ENCODE peak calls at places on chromosomes 2 and 18, in four cellular contexts. H is GM12878, B is K562, W is HCT116. P is an unnamed sample.

GRCh38 chr2:68734688-68735525 is at the start of gene ARHGAP25:
- DNase-seq in W (no peak), H (peak; percentile 69), B (no peak), P (no peak)

GRCh38 chr2:172698041-172698863 is 37.4 kb upstream of the RAPGEF4 start:
- DNase-seq in W (peak; percentile 67), B (no peak), H (peak; percentile 26), P (no peak)

GRCh38 chr18:260547-260946 is 7.3 kb downstream of the THOC1 start:
- DNase-seq in B (no peak), H (no peak), W (no peak), P (no peak)

GRCh38 chr2:20225294-20226151 is 593 bp upstream of the SDC1 start:
- DNase-seq in B (peak; percentile 77), H (no peak), W (peak; percentile 42), P (peak; percentile 51)

GRCh38 chr2:66334237-66335054 is 100.5 kb upstream of the MEIS1 start:
- DNase-seq in B (no peak), H (no peak), W (no peak), P (no peak)

GRCh38 chr2:230842473-230842872 is 22.3 kb upstream of the ITM2C start:
- DNase-seq in W (no peak), H (no peak), B (no peak), P (no peak)

GRCh38 chr2:118013724-118014491 is at the start of gene CCDC93:
- DNase-seq in W (peak; percentile 51), B (peak; percentile 99), H (peak; percentile 50), P (peak; percentile 92)

GRCh38 chr2:231769170-231770136 is 11.6 kb downstream of the PDE6D start:
- DNase-seq in H (peak; percentile 51), B (no peak), W (no peak), P (no peak)

GRCh38 chr2:143231257-143231650 is 102.0 kb downstream of the ARHGAP15 start:
- DNase-seq in W (no peak), H (no peak), B (no peak), P (no peak)

GRCh38 chr2:232502901-232503791 is 15.5 kb upstream of the ECEL1 start:
- DNase-seq in H (no peak), W (no peak), B (peak; percentile 73), P (peak; percentile 84)

GRCh38 chr18:13257361-13257980 is 38.9 kb downstream of the LDLRAD4 start:
- DNase-seq in B (no peak), H (no peak), W (no peak), P (no peak)

GRCh38 chr18:3008546-3008945 is 4.4 kb downstream of the LPIN2 start:
- DNase-seq in H (no peak), B (no peak), W (no peak), P (no peak)

GRCh38 chr2:20674974-20675679 is 8.2 kb downstream of the GDF7 start:
- DNase-seq in H (no peak), B (no peak), W (no peak), P (no peak)

GRCh38 chr2:181517685-181518301 is 60.6 kb downstream of the ITGA4 start:
- DNase-seq in B (no peak), H (no peak), W (no peak), P (no peak)

GRCh38 chr2:174117951-174118930 is 130.1 kb downstream of the OLA1 start:
- DNase-seq in W (peak; percentile 65), H (no peak), B (no peak), P (no peak)

GRCh38 chr2:197884252-197884651 is 79.9 kb downstream of the PLCL1 start:
- DNase-seq in H (no peak), B (no peak), W (no peak), P (no peak)

GRCh38 chr2:85393836-85394235 is 16.3 kb downstream of the CAPG start:
- DNase-seq in B (no peak), H (no peak), W (no peak), P (no peak)

GRCh38 chr2:10393648-10393982 is 54.5 kb downstream of the ODC1 start:
- DNase-seq in H (no peak), B (no peak), W (no peak), P (no peak)

GRCh38 chr2:110828330-110828729 is 96.0 kb downstream of the ACOXL start:
- DNase-seq in W (no peak), B (no peak), H (no peak), P (no peak)

GRCh38 chr2:134200024-134200423 is 53.8 kb upstream of the MGAT5 start:
- DNase-seq in W (no peak), B (no peak), H (no peak), P (no peak)

DNA sequence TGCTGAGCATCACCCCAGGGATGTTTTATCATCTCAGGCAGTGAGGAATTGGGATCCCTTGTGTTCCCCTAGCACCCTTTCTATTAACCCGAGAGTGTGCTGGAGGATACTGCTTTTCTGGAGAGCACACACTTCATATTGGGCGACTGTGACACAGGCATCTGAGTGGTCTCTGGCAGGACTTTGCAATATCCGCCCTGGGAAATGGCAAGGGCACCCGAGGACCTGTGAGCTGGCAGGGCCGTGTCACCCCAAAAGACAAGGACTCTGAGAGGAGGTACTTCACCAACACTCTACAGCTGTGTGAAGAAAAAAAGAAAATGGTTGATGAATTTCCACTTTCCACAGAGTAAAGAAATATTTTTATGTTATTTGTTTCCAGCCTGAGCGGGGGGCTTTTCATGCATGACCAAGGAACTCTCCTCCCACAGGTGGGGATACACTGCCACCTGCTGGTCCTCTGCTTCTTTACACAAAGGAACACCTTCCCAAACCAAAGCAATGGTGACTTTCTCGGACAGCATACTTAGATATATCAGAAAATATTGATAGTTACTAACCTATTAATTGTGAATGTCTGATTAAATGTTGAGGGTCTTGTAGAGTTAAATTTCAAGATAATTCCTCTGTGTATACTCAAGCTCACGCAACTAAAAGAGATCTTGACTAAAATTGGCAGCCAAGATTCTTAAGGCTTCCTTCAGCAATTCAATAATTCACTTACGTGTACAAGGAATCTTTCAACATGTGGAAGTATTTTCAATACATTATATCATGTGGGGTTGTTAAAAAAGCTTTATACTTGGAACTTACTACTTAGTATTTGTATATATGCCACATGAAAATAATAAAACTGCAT is 45.9 kb upstream of the REG3G start:
- DNase-seq in H (no peak), W (no peak), B (peak; percentile 57), P (peak; percentile 17)
- H3K4me3 ChIP-seq in H (no peak overlapping the region), W (no peak overlapping the region), B (no peak overlapping the region), P (no peak overlapping the region)

GRCh38 chr2:170711196-170711773 is 3.9 kb upstream of the SP5 start:
- DNase-seq in H (no peak), W (no peak), B (peak; percentile 7), P (no peak)

GRCh38 chr2:170712653-170713279 is 2.4 kb upstream of the SP5 start:
- DNase-seq in W (no peak), H (no peak), B (no peak), P (peak; percentile 58)

GRCh38 chr2:170707821-170708795 is 7.0 kb upstream of the SP5 start:
- DNase-seq in H (no peak), B (peak; percentile 13), W (no peak), P (no peak)

GRCh38 chr2:170711774-170712652 is 3.1 kb upstream of the SP5 start:
- DNase-seq in H (no peak), W (no peak), B (no peak), P (peak; percentile 83)

DNA sequence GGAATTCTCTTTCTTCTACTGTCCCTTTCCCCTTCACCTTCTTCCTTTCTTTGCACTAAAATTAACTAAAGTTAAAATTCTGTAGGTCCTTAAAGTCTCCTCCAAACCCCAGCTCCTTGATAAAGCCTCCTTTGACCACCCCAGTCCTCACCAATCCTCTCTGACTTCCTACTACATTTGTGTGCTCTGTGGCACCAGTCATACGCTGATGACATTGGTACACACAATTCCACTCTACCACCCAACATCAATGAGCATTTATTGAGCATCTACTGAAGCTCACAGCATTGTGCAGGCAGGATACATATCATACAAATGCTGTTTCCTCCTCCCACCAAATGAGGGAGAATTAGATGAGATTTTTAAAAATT is 4.5 kb upstream of the SP5 start:
- DNase-seq in W (no peak), H (no peak), B (no peak), P (no peak)
- H3K4me1 ChIP-seq in W (peaks cover 18% of the 10 kb centered on the region), H (no peaks in the 10 kb centered on the region), B (peaks cover 39% of the 10 kb centered on the region), P (peaks cover 19% of the 10 kb centered on the region)

DNA sequence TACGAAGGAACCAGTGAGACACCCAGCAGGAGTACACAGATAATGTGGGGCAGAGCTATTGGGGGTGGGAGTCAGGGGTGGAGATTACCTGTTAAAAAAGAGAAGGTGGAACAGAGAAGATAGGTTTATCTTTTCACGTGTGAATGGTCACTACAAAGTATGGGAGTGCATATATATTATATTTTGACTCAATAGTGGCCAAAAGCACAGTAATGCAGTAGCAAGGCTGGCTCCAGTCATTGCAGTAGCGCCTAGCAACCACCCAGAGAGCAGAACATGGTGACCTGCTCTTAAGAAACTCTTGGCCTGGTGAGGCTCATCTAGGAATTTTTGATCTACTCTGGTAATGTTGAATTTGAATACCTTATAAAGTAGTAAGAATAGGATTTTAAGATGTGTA is 1.0 kb downstream of the IMPACT start:
- DNase-seq in W (no peak), H (no peak), B (no peak), P (no peak)
- TF ChIP-seq EGR1 in W (no peak), H (no peak), B (no peak), P (no peak)

DNA sequence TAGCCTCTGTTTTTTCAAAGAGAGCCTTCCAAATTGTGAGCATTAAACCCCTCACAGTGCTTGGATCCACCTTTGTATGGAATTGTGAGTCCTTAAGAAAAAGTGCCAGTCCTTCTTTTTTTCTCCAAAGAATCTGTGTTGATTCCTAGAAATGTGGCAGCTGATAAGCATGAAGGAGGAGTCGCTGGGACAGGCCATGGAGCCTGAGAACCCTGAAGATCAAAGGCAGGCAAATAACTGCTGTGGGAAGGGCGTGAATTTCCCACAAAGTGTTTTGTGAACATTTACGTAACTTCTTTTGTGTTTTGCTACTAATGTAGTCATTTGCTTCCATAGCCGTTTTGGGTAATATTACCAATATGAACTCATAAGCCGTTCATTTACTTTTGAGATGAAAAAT is 27.7 kb upstream of the CHMP1B start:
- DNase-seq in B (no peak), W (no peak), H (no peak), P (no peak)
- H3K4me3 ChIP-seq in B (no peak overlapping the region), W (no peak overlapping the region), H (no peak overlapping the region), P (no peak overlapping the region)

GRCh38 chr2:11750422-11750821 is 4.0 kb downstream of the LPIN1 start:
- DNase-seq in B (no peak), H (peak; percentile 70), W (no peak), P (no peak)
- H3K4me1 ChIP-seq in B (peaks cover 63% of the 10 kb centered on the region), H (peaks cover 68% of the 10 kb centered on the region), W (peaks cover 64% of the 10 kb centered on the region), P (peaks cover 6% of the 10 kb centered on the region)

DNA sequence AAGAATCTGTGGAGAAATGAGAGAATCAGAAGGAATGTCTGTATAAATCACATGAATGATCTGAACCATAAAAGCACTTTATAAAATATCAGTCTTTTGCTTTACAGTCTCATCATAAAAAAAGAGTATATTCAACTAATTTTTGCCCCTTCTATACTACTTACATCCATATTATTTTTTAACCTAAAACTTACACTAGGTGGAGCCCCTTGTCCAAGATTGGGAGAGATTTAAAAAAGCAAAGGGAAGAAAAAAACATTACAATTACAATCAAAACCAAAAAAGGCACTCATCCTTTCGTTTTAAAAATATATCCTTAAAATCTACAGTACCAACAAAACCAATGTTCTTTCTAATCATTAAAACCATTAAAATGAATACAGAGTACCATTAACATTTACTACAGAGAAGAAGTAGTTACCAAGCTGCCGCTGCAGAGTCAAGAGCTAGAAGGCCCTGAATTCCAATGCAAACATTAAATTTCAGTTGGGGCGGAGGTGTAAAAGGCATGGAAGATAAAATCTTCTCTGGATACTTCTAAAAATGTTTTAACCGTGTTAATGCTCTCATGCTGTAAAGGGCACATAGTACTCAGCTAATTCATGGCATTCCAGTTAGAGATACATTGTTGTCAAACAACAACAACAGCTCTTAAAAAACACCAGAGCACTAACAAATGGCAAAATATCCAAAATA is 56.7 kb upstream of the EPB41L3 start:
- DNase-seq in H (no peak), W (no peak), B (no peak), P (no peak)
- TF ChIP-seq EGR1 in H (no peak), W (no peak), B (no peak), P (no peak)